ENCODE peak calls at places on chromosomes 3 and 15, in five cellular contexts. V is fibroblast of mammary gland; C is suprapubic skin; J is fibroblast of villous mesenchyme; S is CD8-positive, alpha-beta T cell. M is an unnamed sample.

GRCh38 chr15:27842526-27842925 is 256.6 kb downstream of the OCA2 start:
- DNase-seq in C (no peak), J (no peak), V (peak; percentile 16), S (no peak), M (peak; percentile 65)

GRCh38 chr3:149245738-149246451 is 24.3 kb upstream of the CP start:
- DNase-seq in S (no peak), V (peak; percentile 78), C (no peak), J (peak; percentile 69), M (peak; percentile 70)

GRCh38 chr15:100635406-100636071 is 33.1 kb downstream of the ASB7 start:
- DNase-seq in V (no peak), C (no peak), J (no peak), S (no peak), M (no peak)

GRCh38 chr3:114622001-114622400 is 328.2 kb downstream of the TIGIT start:
- DNase-seq in S (no peak), V (no peak), C (no peak), J (peak; percentile 25), M (peak; percentile 29)

GRCh38 chr3:71989165-71989564 is 204.2 kb upstream of the PROK2 start:
- DNase-seq in S (no peak), V (peak; percentile 95), J (no peak), C (no peak), M (peak; percentile 68)

GRCh38 chr3:120432105-120432860 is 18.5 kb downstream of the FSTL1 start:
- DNase-seq in S (no peak), J (peak; percentile 78), C (no peak), V (peak; percentile 52), M (peak; percentile 94)

GRCh38 chr3:48039487-48040190 is 23.4 kb upstream of the MAP4 start:
- DNase-seq in V (peak; percentile 75), C (no peak), S (no peak), J (peak; percentile 76), M (peak; percentile 88)

GRCh38 chr3:197912770-197913476 is 37.1 kb upstream of the RPL35A start:
- DNase-seq in C (no peak), J (peak; percentile 18), S (no peak), V (peak; percentile 15), M (no peak)

GRCh38 chr3:157573281-157573680 is 70.1 kb upstream of the VEPH1 start:
- DNase-seq in V (no peak), S (no peak), J (peak; percentile 91), C (no peak), M (peak; percentile 75)

GRCh38 chr3:24682141-24682547 is 187.5 kb upstream of the THRB start:
- DNase-seq in V (peak; percentile 98), S (no peak), C (no peak), J (peak; percentile 89), M (peak; percentile 98)

GRCh38 chr3:24686764-24687163 is 192.1 kb upstream of the THRB start:
- DNase-seq in V (peak; percentile 80), J (peak; percentile 85), C (no peak), S (no peak), M (peak; percentile 76)

GRCh38 chr3:24684506-24685023 is 189.9 kb upstream of the THRB start:
- DNase-seq in J (no peak), S (no peak), V (no peak), C (no peak), M (no peak)

GRCh38 chr3:24683090-24683489 is 188.4 kb upstream of the THRB start:
- DNase-seq in J (peak; percentile 72), V (peak; percentile 62), C (no peak), S (no peak), M (peak; percentile 53)

GRCh38 chr3:24683511-24684384 is 189.1 kb upstream of the THRB start:
- DNase-seq in V (peak; percentile 86), J (peak; percentile 82), C (no peak), S (no peak), M (peak; percentile 86)
- TF ChIP-seq CTCF in V (peak; percentile 74), J (peak; percentile 66), C (peak; percentile 50), S (no peak), M (peak; percentile 76)

GRCh38 chr3:25423780-25424179 is 4.3 kb upstream of the RARB start:
- DNase-seq in J (peak; percentile 66), S (no peak), C (no peak), V (peak; percentile 70), M (peak; percentile 62)
- H3K4me3 ChIP-seq in J (no peak overlapping the region), S (no peak overlapping the region), C (no peak overlapping the region), V (no peak overlapping the region), M (no peak overlapping the region)

GRCh38 chr3:46846624-46847542 is 16.4 kb downstream of the MYL3 start:
- DNase-seq in J (no peak), C (no peak), V (no peak), S (no peak), M (no peak)
- TF ChIP-seq CTCF in J (no peak), C (no peak), V (no peak), S (no peak), M (no peak)

GRCh38 chr3:37386627-37387230 is 212.3 kb upstream of the LRRFIP2 start:
- DNase-seq in C (no peak), J (peak; percentile 67), V (peak; percentile 24), S (no peak), M (peak; percentile 67)
- H3K4me3 ChIP-seq in C (no peak overlapping the region), J (no peak overlapping the region), V (no peak overlapping the region), S (no peak overlapping the region), M (no peak overlapping the region)

DNA sequence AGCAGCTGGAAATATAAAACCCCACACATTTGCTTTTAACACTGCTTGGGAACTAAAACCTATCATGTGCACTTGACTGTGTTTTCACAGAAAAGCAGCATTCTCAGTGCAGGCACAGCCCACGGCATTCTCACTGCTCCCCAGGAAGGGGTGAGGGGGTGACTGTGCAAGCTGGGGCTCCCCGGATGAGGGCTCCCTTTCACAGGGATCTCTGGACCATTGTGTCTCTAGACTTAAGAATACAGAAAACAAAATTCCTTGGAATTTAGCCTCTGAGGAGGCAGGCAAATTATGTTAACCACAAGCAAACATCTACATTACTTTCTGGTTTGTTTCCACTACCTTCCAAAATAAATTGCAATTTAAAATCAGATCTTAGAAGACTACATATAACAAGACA is 100.3 kb downstream of the FSIP1 start:
- DNase-seq in V (no peak), S (no peak), C (no peak), J (peak; percentile 32), M (peak; percentile 77)
- TF ChIP-seq CTCF in V (no peak), S (no peak), C (no peak), J (no peak), M (peak; percentile 18)

DNA sequence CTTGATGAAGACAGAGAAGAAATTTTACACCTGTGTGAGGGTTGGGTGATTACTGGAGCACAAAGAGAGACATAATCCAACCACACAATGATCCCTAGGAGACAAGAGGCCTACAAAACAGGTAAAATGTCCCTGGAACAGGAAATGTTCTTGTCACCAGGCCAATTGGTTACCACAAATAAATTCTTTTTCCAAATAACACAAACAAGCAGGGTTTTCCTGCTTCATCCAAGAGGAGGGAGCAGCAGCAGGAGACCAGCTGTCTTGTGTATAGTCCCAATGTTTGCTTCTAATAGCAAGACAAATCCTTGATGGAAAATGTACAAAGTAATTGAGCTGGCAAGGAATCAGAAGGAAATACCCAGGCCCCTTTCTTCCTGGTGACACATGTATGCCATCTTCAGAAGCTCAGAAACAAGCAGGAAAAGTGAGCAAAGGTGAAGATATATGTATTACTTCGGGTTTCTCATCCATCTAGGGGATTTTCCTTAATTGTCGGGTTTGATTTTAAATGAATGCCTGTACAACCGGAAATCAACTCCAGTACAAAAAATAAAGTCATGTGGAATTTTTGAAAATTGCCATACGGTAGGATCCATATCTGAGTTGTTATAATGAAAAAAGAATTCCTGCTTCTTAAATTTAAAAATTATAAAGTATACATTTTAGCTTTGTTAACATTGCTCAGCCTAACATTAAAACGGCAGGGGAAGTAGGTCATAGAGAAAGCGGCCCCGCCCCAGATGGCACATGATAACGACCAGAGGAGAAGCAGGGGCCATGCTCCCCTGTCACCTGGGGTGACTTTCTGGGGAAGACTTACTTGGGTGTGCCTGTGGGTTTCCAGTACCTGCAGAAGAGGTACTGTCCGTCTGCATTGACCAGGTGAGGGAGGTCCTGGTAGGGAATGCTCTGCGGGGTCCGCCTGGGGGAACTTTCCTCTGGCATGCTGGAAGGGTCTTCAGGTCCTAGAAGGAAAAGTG is 1.2 kb downstream of the MGLL start:
- DNase-seq in S (no peak), J (peak; percentile 61), V (peak; percentile 37), C (no peak), M (peak; percentile 62)
- H3K4me3 ChIP-seq in S (no peak overlapping the region), J (peak overlapping the region; percentile 81), V (peak overlapping the region; percentile 79), C (peak overlapping the region; percentile 74), M (peak overlapping the region; percentile 34)

DNA sequence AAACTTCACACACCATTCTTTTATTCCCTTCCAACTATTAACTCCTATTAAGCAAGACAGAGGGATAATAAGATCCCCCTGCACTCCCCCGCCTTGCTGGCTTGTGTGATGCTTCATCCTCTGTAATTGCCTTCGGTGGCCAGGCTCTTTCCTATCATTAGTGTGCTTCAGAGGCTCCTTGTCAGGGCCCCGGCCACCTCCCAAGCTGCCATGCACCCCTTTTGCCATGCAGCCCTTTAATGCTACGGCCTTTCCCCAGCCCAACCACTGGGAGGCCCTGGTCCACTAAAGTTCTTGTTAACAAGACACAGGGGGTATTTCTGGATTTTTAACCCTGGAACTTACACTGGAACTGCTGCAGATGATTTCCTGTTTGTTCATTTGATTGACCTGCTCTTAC is 175.9 kb upstream of the TOPAZ1 start:
- DNase-seq in C (no peak), V (no peak), J (no peak), S (no peak), M (no peak)
- TF ChIP-seq CTCF in C (no peak), V (no peak), J (no peak), S (no peak), M (peak; percentile 20)

M was measured in AG10803.